ENCODE peak calls at places on chromosomes 4 and X, in six cellular contexts. D, Y, N, F, T and O are unnamed samples.

GRCh38 chr4:54440394-54441223 is 211.5 kb downstream of the PDGFRA start:
- DNase-seq in D (no peak), Y (peak; percentile 27), N (peak; percentile 13), F (no peak), T (peak; percentile 61), O (no peak)

GRCh38 chr4:76177709-76178108 is 29.5 kb upstream of the NUP54 start:
- DNase-seq in D (no peak), Y (no peak), N (no peak), F (no peak), T (peak; percentile 25), O (no peak)

GRCh38 chr4:107098403-107098802 is 62.3 kb upstream of the DKK2 start:
- DNase-seq in D (no peak), Y (no peak), N (no peak), F (no peak), T (no peak), O (no peak)

GRCh38 chr4:71941001-71941400 is 90.8 kb upstream of the NPFFR2 start:
- DNase-seq in D (no peak), Y (peak; percentile 50), N (peak; percentile 48), F (no peak), T (peak; percentile 24), O (peak; percentile 33)

GRCh38 chr4:57989430-57989829 is 879.2 kb upstream of the IGFBP7 start:
- DNase-seq in D (no peak), Y (no peak), N (no peak), F (peak; percentile 10), T (no peak), O (no peak)

GRCh38 chr4:83644677-83645639 is 109.0 kb downstream of the GPAT3 start:
- DNase-seq in D (no peak), Y (peak; percentile 55), N (peak; percentile 53), F (no peak), T (peak; percentile 82), O (no peak)

GRCh38 chr4:37989398-37990260 is 29.4 kb downstream of the PTTG2 start:
- DNase-seq in D (no peak), Y (no peak), N (no peak), F (no peak), T (no peak), O (no peak)

GRCh38 chr4:8690216-8690786 is 97.7 kb downstream of the CPZ start:
- DNase-seq in D (no peak), Y (no peak), N (no peak), F (no peak), T (no peak), O (no peak)

GRCh38 chr4:185730849-185731608 is 81.0 kb downstream of the SORBS2 start:
- DNase-seq in D (no peak), Y (no peak), N (no peak), F (no peak), T (peak; percentile 72), O (no peak)

GRCh38 chrX:72002886-72003285 is 92.2 kb downstream of the NHSL2 start:
- DNase-seq in D (no peak), Y (no peak), N (no peak), F (no peak), T (no peak), O (no peak)

GRCh38 chr4:5686338-5686737 is 22.0 kb downstream of the EVC2 start:
- DNase-seq in D (no peak), Y (no peak), N (no peak), F (no peak), T (no peak), O (no peak)

GRCh38 chr4:66688674-66689073 is 856.6 kb downstream of the CENPC start:
- DNase-seq in D (no peak), Y (peak; percentile 11), N (peak; percentile 51), F (no peak), T (peak; percentile 71), O (no peak)

GRCh38 chr4:3372264-3372932 is 69.4 kb upstream of the HGFAC start:
- DNase-seq in D (no peak), Y (peak; percentile 9), N (no peak), F (peak; percentile 72), T (no peak), O (no peak)